ENCODE peak calls at places on chromosomes 3 and 15, in four cellular contexts. B is fibroblast of pulmonary artery, S is esophagus squamous epithelium, O is AG09319. N is an unnamed sample.

GRCh38 chr15:73792429-73792828 is 39.3 kb upstream of the INSYN1 start:
- DNase-seq in B (no peak), S (no peak), O (no peak), N (no peak)

GRCh38 chr3:128318275-128318920 is 148.3 kb downstream of the DNAJB8 start:
- DNase-seq in B (no peak), S (no peak), O (no peak), N (no peak)

GRCh38 chr15:89680282-89680873 is 1.2 kb upstream of the PLIN1 start:
- DNase-seq in B (peak; percentile 94), S (no peak), O (peak; percentile 58), N (peak; percentile 75)

GRCh38 chr15:40055576-40056293 is 16.8 kb upstream of the SRP14 start:
- DNase-seq in B (no peak), S (no peak), O (no peak), N (no peak)

GRCh38 chr3:52023101-52023770 is 27.5 kb upstream of the RPL29 start:
- DNase-seq in B (no peak), S (no peak), O (no peak), N (no peak)

GRCh38 chr3:22117751-22118346 is 366.8 kb upstream of the ZNF385D start:
- DNase-seq in B (peak; percentile 75), S (no peak), O (peak; percentile 15), N (peak; percentile 66)

GRCh38 chr3:134369231-134369741 is 5.0 kb downstream of the AMOTL2 start:
- DNase-seq in B (peak; percentile 87), S (no peak), O (no peak), N (peak; percentile 80)

GRCh38 chr3:69951616-69952015 is 47.9 kb upstream of the SAMMSON start:
- DNase-seq in B (no peak), S (no peak), O (no peak), N (no peak)

GRCh38 chr3:66598168-66598567 is 97.3 kb upstream of the LRIG1 start:
- DNase-seq in B (no peak), S (no peak), O (peak; percentile 44), N (peak; percentile 11)

N was measured in renal cortical epithelial cell.